ENCODE peak calls at places on chromosomes 1 and 21, in five cellular contexts. V is H1, A is GM12878, Y is HCT116, U is SK-N-SH. S is an unnamed sample.

GRCh38 chr1:200982071-200982945 is 41.2 kb downstream of the KIF21B start:
- DNase-seq in Y (no peak), V (no peak), U (no peak), A (no peak), S (no peak)

GRCh38 chr21:34817821-34818662 is 149.2 kb downstream of the CLIC6 start:
- DNase-seq in A (no peak), U (no peak), Y (no peak), V (no peak), S (no peak)

GRCh38 chr1:64246294-64246917 is 43.0 kb downstream of the UBE2U start:
- DNase-seq in Y (no peak), A (no peak), V (no peak), U (peak), S (peak)

GRCh38 chr1:17551755-17552234 is 12.3 kb downstream of the ARHGEF10L start:
- DNase-seq in Y (no peak), U (peak), A (no peak), V (no peak), S (no peak)

GRCh38 chr1:68145418-68146126 is 86.8 kb downstream of the WLS start:
- DNase-seq in A (no peak), Y (no peak), U (no peak), V (no peak), S (no peak)

GRCh38 chr1:180927841-180928240 is 15.1 kb downstream of the KIAA1614 start:
- DNase-seq in V (no peak), A (no peak), U (peak), Y (no peak), S (no peak)

GRCh38 chr1:107228704-107229103 is 87.9 kb downstream of the NTNG1 start:
- DNase-seq in A (no peak), U (no peak), Y (no peak), V (no peak), S (no peak)

GRCh38 chr1:219324629-219325367 is 151.1 kb downstream of the LYPLAL1 start:
- DNase-seq in Y (peak), A (no peak), U (no peak), V (no peak), S (peak)

GRCh38 chr1:103108525-103109150 is 316 bp upstream of the COL11A1 start:
- DNase-seq in A (no peak), Y (no peak), V (peak), U (peak), S (no peak)

GRCh38 chr21:43866233-43866632 is 1.2 kb downstream of the AGPAT3 start:
- DNase-seq in Y (no peak), A (no peak), V (no peak), U (peak), S (peak)

GRCh38 chr1:54160351-54160750 is 7.6 kb upstream of the CDCP2 start:
- DNase-seq in U (no peak), Y (no peak), V (no peak), A (no peak), S (peak)

GRCh38 chr1:11069233-11069950 is 9.6 kb upstream of the SRM start:
- DNase-seq in U (no peak), Y (no peak), A (no peak), V (no peak), S (no peak)

GRCh38 chr1:1144122-1144842 is 28.4 kb upstream of the C1orf159 start:
- DNase-seq in A (no peak), U (no peak), Y (no peak), V (no peak), S (no peak)

GRCh38 chr1:215226755-215227154 is 144.2 kb downstream of the KCNK2 start:
- DNase-seq in A (no peak), V (no peak), U (no peak), Y (no peak), S (no peak)

GRCh38 chr21:35352066-35352770 is 303.1 kb upstream of the RUNX1 start:
- DNase-seq in V (no peak), U (no peak), A (no peak), Y (no peak), S (no peak)

GRCh38 chr1:41394918-41395598 is 33.8 kb downstream of the FOXO6 start:
- DNase-seq in Y (no peak), U (peak), A (no peak), V (peak), S (peak)

GRCh38 chr21:44383216-44383615 is 29.8 kb downstream of the TRPM2 start:
- DNase-seq in V (no peak), U (no peak), A (no peak), Y (no peak), S (no peak)

GRCh38 chr1:173355281-173356031 is 121.7 kb upstream of the PRDX6 start:
- DNase-seq in Y (no peak), A (peak), U (no peak), V (no peak), S (no peak)

GRCh38 chr1:183610053-183610452 is 19.8 kb upstream of the NCF2 start:
- DNase-seq in A (no peak), U (no peak), V (no peak), Y (no peak), S (peak)

GRCh38 chr1:196960854-196961253 is 16.5 kb upstream of the CFHR5 start:
- DNase-seq in U (no peak), A (peak), Y (no peak), V (no peak), S (no peak)

GRCh38 chr1:226100436-226101347 is 38.2 kb downstream of the H3-3A start:
- DNase-seq in V (no peak), Y (no peak), A (no peak), U (peak), S (peak)

GRCh38 chr1:22075718-22076117 is 23.2 kb downstream of the CDC42 start:
- DNase-seq in U (no peak), V (no peak), A (no peak), Y (no peak), S (no peak)

GRCh38 chr21:21039624-21040023 is 41.4 kb downstream of the NCAM2 start:
- DNase-seq in V (no peak), U (no peak), A (no peak), Y (no peak), S (no peak)

GRCh38 chr1:198620951-198621824 is 17.7 kb upstream of the PTPRC start:
- DNase-seq in U (no peak), Y (no peak), V (no peak), A (peak), S (no peak)

GRCh38 chr1:96409087-96409486 is 312.5 kb upstream of the PTBP2 start:
- DNase-seq in V (no peak), Y (no peak), A (no peak), U (no peak), S (no peak)

GRCh38 chr1:12593621-12594066 is 24.4 kb downstream of the DHRS3 start:
- DNase-seq in U (no peak), V (no peak), Y (no peak), A (no peak), S (no peak)

GRCh38 chr1:15154480-15155036 is 1.0 kb downstream of the TMEM51 start:
- DNase-seq in Y (no peak), A (no peak), U (peak), V (no peak), S (no peak)

GRCh38 chr21:37564341-37564923 is 197.9 kb downstream of the DYRK1A start:
- DNase-seq in Y (peak), A (peak), V (no peak), U (peak), S (peak)

GRCh38 chr1:67460648-67461500 is 30.7 kb upstream of the SERBP1 start:
- DNase-seq in A (no peak), U (no peak), Y (no peak), V (no peak), S (no peak)

GRCh38 chr1:44327679-44328491 is 27.2 kb downstream of the ERI3 start:
- DNase-seq in V (peak), Y (peak), U (peak), A (no peak), S (peak)

GRCh38 chr1:63987014-63987630 is 213.3 kb downstream of the ROR1 start:
- DNase-seq in U (no peak), Y (no peak), A (no peak), V (no peak), S (no peak)

GRCh38 chr1:77762072-77762476 is 2.4 kb upstream of the USP33 start:
- DNase-seq in Y (peak), U (no peak), A (no peak), V (no peak), S (no peak)

GRCh38 chr1:78275456-78275855 is 215.3 kb upstream of the PTGFR start:
- DNase-seq in A (no peak), V (no peak), U (no peak), Y (no peak), S (no peak)

GRCh38 chr1:206769331-206769731 is 1.2 kb upstream of the IL19 start:
- DNase-seq in U (no peak), Y (no peak), V (no peak), A (peak), S (no peak)

GRCh38 chr1:23343246-23344110 is 606 bp downstream of the HNRNPR start:
- DNase-seq in A (no peak), V (no peak), Y (no peak), U (no peak), S (no peak)

GRCh38 chr21:36710729-36711048 is 11.8 kb downstream of the SIM2 start:
- DNase-seq in Y (no peak), A (no peak), V (no peak), U (peak), S (no peak)

GRCh38 chr1:27575861-27576331 is 28.0 kb downstream of the AHDC1 start:
- DNase-seq in Y (no peak), A (no peak), U (peak), V (no peak), S (peak)

GRCh38 chr1:27574871-27575831 is 28.8 kb downstream of the AHDC1 start:
- DNase-seq in Y (no peak), A (no peak), V (no peak), U (peak), S (peak)

GRCh38 chr1:27574001-27574781 is 29.8 kb downstream of the AHDC1 start:
- DNase-seq in U (no peak), Y (no peak), A (no peak), V (no peak), S (no peak)

GRCh38 chr1:27576846-27577245 is 27.1 kb downstream of the AHDC1 start:
- DNase-seq in U (no peak), Y (no peak), V (no peak), A (no peak), S (no peak)

GRCh38 chr1:27577504-27578188 is 26.3 kb downstream of the AHDC1 start:
- DNase-seq in Y (no peak), A (no peak), U (no peak), V (no peak), S (no peak)
- TF ChIP-seq JUND in Y (no peak), A (no peak), U (no peak), V (no peak), S (no peak)

GRCh38 chr1:100445565-100445964 is 92.4 kb upstream of the GPR88 start:
- DNase-seq in A (no peak), Y (no peak), V (no peak), U (no peak), S (no peak)
- TF ChIP-seq JUND in A (no peak), Y (no peak), V (no peak), U (no peak), S (no peak)

DNA sequence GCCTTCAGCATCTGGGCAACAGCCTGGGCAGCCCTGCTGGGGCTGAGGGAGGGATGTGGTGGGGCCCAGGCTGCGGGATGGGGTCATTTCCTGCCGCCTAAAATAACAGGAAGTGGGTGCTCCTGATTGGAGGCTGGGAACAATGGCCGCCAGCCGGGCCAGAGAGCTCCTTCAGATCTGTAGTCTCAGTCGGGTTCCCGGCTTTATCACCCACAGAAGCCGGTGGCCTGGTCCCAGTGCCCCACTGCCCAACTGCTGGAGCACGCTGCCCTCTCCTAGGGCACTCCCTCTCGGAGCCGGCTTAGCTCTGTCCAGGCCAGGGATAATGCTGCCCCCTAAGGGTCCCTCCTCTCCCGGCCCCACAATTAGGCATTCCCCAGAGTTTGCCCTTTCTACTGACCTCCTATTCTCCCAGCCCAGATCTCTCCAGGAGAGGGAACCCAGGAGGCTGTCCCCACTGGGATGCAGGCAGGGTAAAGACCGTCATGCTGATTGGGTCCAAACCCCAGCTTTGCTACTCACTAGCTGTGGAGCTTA is 5.1 kb downstream of the MAP7D1 start:
- DNase-seq in U (peak), V (no peak), A (no peak), Y (no peak), S (no peak)
- TF ChIP-seq JUND in U (no peak), V (no peak), A (peak), Y (no peak), S (no peak)

DNA sequence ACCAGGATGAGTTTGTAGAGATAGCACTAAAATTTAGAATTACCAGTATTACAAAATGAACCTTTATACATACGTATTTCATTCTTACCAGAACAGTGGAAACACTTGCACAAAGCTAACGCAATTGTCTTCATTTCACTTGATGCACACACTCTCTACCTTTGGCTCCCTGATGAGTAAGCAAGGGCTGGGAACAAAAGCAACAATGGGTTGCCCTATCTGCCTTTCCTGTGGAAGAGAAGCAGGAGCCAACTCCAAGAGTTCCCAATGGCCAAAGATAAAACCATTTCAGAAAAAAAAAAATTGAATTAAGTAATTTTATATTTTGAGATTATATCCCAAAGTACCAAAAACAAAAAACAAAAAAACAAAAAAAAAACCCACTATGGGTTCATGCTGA is 344.1 kb upstream of the GREM2 start:
- DNase-seq in A (no peak), Y (no peak), U (no peak), V (no peak), S (no peak)
- TF ChIP-seq JUND in A (no peak), Y (no peak), U (no peak), V (no peak), S (no peak)

DNA sequence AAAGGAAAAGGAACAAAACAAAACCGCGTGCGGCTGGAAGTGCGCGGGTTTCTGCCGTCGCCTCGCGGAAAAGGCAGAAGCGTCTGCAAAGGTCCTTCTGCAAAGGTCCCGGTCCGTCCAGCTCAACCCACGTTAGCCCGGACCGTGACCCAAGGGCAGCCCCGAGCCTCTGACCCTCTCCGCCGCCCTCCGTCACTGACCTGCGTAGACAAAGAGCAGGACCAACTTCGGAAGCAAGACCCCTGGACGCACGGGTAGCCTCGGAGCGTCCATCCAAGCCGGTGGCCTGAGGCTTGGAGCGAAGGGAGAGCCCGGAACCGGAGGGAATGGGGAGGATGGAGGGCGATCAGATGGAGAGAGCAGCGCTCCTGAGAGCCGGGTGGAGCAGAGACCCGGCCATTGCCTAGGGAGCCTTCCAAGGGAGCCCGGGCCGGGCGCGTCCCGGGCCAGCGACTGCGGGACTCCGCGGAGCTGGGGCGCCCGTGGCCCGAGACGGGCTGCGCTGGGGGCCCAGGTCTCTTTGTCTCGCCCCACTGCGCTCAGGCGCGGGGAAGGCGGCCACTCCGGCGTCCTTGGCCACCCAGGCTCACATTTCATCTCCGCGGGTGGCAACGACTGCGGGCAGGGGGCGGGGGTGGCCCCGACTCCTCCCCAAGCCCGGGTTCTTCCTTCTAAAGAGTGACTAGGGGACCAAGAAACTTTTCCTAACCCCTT is at the start of gene CYYR1:
- DNase-seq in A (no peak), U (peak), V (peak), Y (no peak), S (no peak)
- TF ChIP-seq JUND in A (no peak), U (no peak), V (no peak), Y (no peak), S (no peak)

DNA sequence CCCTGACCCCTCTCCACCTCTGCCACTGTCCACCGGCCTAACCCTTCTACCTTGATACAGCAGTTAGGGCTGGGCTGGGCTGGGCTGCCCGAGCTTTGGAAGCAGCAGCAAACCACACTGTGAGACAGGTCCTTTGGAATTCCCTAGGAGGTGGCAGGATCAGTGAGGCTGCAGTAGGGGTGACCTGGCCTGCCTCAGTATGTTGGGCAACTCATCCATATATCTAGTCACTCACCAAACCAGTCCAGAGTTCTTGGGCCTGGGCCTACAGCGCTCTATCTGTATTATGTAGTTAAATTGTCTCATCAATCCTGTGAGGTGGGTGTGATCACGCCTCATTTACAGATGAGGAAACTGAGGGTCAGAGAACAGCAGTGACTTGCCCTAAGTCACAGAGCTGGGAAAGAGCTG is 13.3 kb upstream of the SYNC start:
- DNase-seq in Y (no peak), U (no peak), A (no peak), V (no peak), S (no peak)
- TF ChIP-seq JUND in Y (no peak), U (no peak), A (no peak), V (no peak), S (no peak)

GRCh38 chr1:50271337-50271736 is 151.9 kb downstream of the DMRTA2 start:
- DNase-seq in A (no peak), U (peak), V (no peak), Y (no peak), S (no peak)
- TF ChIP-seq JUND in A (no peak), U (no peak), V (no peak), Y (no peak), S (no peak)

GRCh38 chr1:83705091-83705490 is 293.8 kb downstream of the TTLL7 start:
- DNase-seq in U (no peak), V (no peak), Y (no peak), A (no peak), S (no peak)

GRCh38 chr1:83698644-83699043 is 300.3 kb downstream of the TTLL7 start:
- DNase-seq in U (peak), V (no peak), Y (no peak), A (no peak), S (no peak)

GRCh38 chr1:83702349-83702748 is 296.6 kb downstream of the TTLL7 start:
- DNase-seq in V (no peak), A (no peak), U (no peak), Y (no peak), S (no peak)

GRCh38 chr1:83704350-83704749 is 294.6 kb downstream of the TTLL7 start:
- DNase-seq in V (no peak), A (no peak), U (no peak), Y (no peak), S (peak)

DNA sequence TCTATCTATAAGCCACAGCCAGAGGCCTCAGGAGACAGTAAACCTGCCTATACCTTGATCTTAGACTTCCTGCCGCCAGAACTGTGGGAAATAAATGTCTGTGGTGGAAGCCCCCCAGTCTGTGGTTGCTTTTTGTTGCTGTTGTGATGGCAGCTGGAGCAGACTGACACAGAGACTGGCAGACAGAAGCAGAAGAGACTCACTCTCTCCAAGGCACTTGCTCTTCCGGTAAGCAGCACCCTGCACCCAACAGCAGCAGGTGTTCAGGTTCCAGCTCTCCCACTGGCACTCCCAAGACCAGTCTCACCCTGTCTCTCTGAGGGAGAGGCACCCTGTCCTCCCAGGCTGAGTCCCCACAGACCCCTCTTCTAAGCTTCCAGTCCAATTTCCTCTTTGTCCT is 297.5 kb downstream of the TTLL7 start:
- DNase-seq in V (no peak), Y (no peak), U (no peak), A (no peak), S (no peak)
- TF ChIP-seq JUND in V (no peak), Y (no peak), U (no peak), A (no peak), S (no peak)

S was measured in T47D.